ENCODE peak calls at places on chromosomes 11 and 22, in nine cellular contexts. R is fibroblast of mammary gland, Y is bronchial epithelial cell, M is T-cell, G is left lobe of liver, V is Karpas-422, C is left cardiac atrium, J is neural crest cell, U is HS-5. D is an unnamed sample.

GRCh38 chr11:68610452-68611116 is 73.8 kb upstream of the GAL start:
- DNase-seq in R (peak), Y (no peak), M (no peak), G (no peak), V (peak), C (no peak), J (no peak), U (no peak), D (no peak)

GRCh38 chr11:28476053-28476452 is 367.9 kb downstream of the METTL15 start:
- DNase-seq in R (no peak), Y (no peak), M (no peak), G (no peak), V (no peak), C (no peak), J (no peak), U (no peak), D (no peak)

GRCh38 chr11:14308114-14308896 is 50.7 kb downstream of the RRAS2 start:
- DNase-seq in R (peak), Y (peak), M (no peak), G (no peak), V (peak), C (no peak), J (no peak), U (no peak), D (peak)

GRCh38 chr11:75554258-75555022 is 7.6 kb upstream of the SERPINH1 start:
- DNase-seq in R (peak), Y (no peak), M (no peak), G (peak), V (no peak), C (peak), J (peak), U (peak), D (no peak)

GRCh38 chr11:499201-500076 is 7.6 kb downstream of the RNH1 start:
- DNase-seq in R (no peak), Y (no peak), M (no peak), G (peak), V (no peak), C (no peak), J (no peak), U (no peak), D (no peak)

GRCh38 chr22:30308518-30309230 is 18.1 kb downstream of the TBC1D10A start:
- DNase-seq in R (peak), Y (peak), M (no peak), G (no peak), V (peak), C (no peak), J (no peak), U (no peak), D (peak)

GRCh38 chr11:12200359-12201015 is 90.1 kb downstream of the MICAL2 start:
- DNase-seq in R (peak), Y (peak), M (no peak), G (no peak), V (no peak), C (peak), J (no peak), U (peak), D (no peak)

GRCh38 chr22:19767427-19768380 is 7.1 kb downstream of the TBX1 start:
- DNase-seq in R (no peak), Y (no peak), M (no peak), G (no peak), V (no peak), C (no peak), J (no peak), U (no peak), D (no peak)

GRCh38 chr22:49656291-49656851 is 171.3 kb downstream of the BRD1 start:
- DNase-seq in R (no peak), Y (no peak), M (no peak), G (no peak), V (no peak), C (no peak), J (no peak), U (no peak), D (no peak)